ENCODE peak calls at places on chromosome 5, in four cellular contexts. One of them, this sample, is unnamed. For H3K36me3, the result is how much of the 10 kb centered on the place peaks cover.

GRCh38 chr5:127935398-127935797 is 148.2 kb upstream of the SLC12A2 start:
- ATAC-seq in upper lobe of left lung: peak
- ATAC-seq in K562: no peak
- ATAC-seq in HepG2: peak
- ATAC-seq in this sample: no peak

GRCh38 chr5:55022454-55022853 is 1.6 kb upstream of the GZMK start:
- ATAC-seq in upper lobe of left lung: no peak
- ATAC-seq in K562: no peak
- ATAC-seq in HepG2: no peak
- ATAC-seq in this sample: no peak

GRCh38 chr5:14861123-14861757 is 10.3 kb downstream of the ANKH start:
- ATAC-seq in upper lobe of left lung: no peak
- ATAC-seq in K562: no peak
- ATAC-seq in HepG2: peak
- ATAC-seq in this sample: no peak

GRCh38 chr5:16881253-16881652 is 54.8 kb downstream of the MYO10 start:
- ATAC-seq in upper lobe of left lung: no peak
- ATAC-seq in K562: no peak
- ATAC-seq in HepG2: peak
- ATAC-seq in this sample: no peak

GRCh38 chr5:96896806-96897205 is 20.5 kb downstream of the ERAP2 start:
- ATAC-seq in upper lobe of left lung: peak
- ATAC-seq in K562: peak
- ATAC-seq in HepG2: no peak
- ATAC-seq in this sample: no peak

GRCh38 chr5:59745422-59745863 is 148.1 kb downstream of the PDE4D start:
- ATAC-seq in upper lobe of left lung: peak
- ATAC-seq in K562: no peak
- ATAC-seq in HepG2: no peak
- ATAC-seq in this sample: peak

GRCh38 chr5:34014614-34015013 is 6.8 kb upstream of the AMACR start:
- ATAC-seq in upper lobe of left lung: no peak
- ATAC-seq in K562: no peak
- ATAC-seq in HepG2: no peak
- ATAC-seq in this sample: no peak

GRCh38 chr5:43010956-43011355 is 29.2 kb downstream of the ANXA2R start:
- ATAC-seq in upper lobe of left lung: no peak
- ATAC-seq in K562: no peak
- ATAC-seq in HepG2: no peak
- ATAC-seq in this sample: no peak

GRCh38 chr5:132094393-132095076 is 20.9 kb downstream of the CSF2 start:
- ATAC-seq in upper lobe of left lung: peak
- ATAC-seq in K562: no peak
- ATAC-seq in HepG2: peak
- ATAC-seq in this sample: no peak

GRCh38 chr5:36570696-36571095 is 35.7 kb upstream of the SLC1A3 start:
- ATAC-seq in upper lobe of left lung: no peak
- ATAC-seq in K562: no peak
- ATAC-seq in HepG2: no peak
- ATAC-seq in this sample: no peak

GRCh38 chr5:93117753-93118531 is 463.1 kb downstream of the NR2F1-AS1 start:
- ATAC-seq in upper lobe of left lung: no peak
- ATAC-seq in K562: no peak
- ATAC-seq in HepG2: no peak
- ATAC-seq in this sample: no peak

GRCh38 chr5:67623078-67623477 is 426.5 kb upstream of the CD180 start:
- ATAC-seq in upper lobe of left lung: no peak
- ATAC-seq in K562: no peak
- ATAC-seq in HepG2: no peak
- ATAC-seq in this sample: no peak

GRCh38 chr5:98454904-98455303 is 318.6 kb upstream of the RGMB start:
- ATAC-seq in upper lobe of left lung: peak
- ATAC-seq in K562: no peak
- ATAC-seq in HepG2: no peak
- ATAC-seq in this sample: peak

GRCh38 chr5:59548807-59549357 is 344.6 kb downstream of the PDE4D start:
- ATAC-seq in upper lobe of left lung: peak
- ATAC-seq in K562: no peak
- ATAC-seq in HepG2: no peak
- ATAC-seq in this sample: no peak

GRCh38 chr5:139377226-139377625 is 5.9 kb downstream of the SLC23A1 start:
- ATAC-seq in upper lobe of left lung: no peak
- ATAC-seq in K562: no peak
- ATAC-seq in HepG2: no peak
- ATAC-seq in this sample: no peak

GRCh38 chr5:33049845-33050244 is 338.7 kb downstream of the NPR3 start:
- ATAC-seq in upper lobe of left lung: peak
- ATAC-seq in K562: no peak
- ATAC-seq in HepG2: peak
- ATAC-seq in this sample: peak

GRCh38 chr5:177491429-177491945 is 5.9 kb downstream of the PDLIM7 start:
- ATAC-seq in upper lobe of left lung: peak
- ATAC-seq in K562: peak
- ATAC-seq in HepG2: peak
- ATAC-seq in this sample: peak

GRCh38 chr5:65955746-65956145 is 29.4 kb downstream of the ERBIN start:
- ATAC-seq in upper lobe of left lung: no peak
- ATAC-seq in K562: no peak
- ATAC-seq in HepG2: no peak
- ATAC-seq in this sample: no peak

GRCh38 chr5:133977161-133977787 is 8.8 kb upstream of the C5orf15 start:
- ATAC-seq in upper lobe of left lung: no peak
- ATAC-seq in K562: no peak
- ATAC-seq in HepG2: peak
- ATAC-seq in this sample: no peak

GRCh38 chr5:149519624-149520023 is 31.6 kb downstream of the CSNK1A1 start:
- ATAC-seq in upper lobe of left lung: no peak
- ATAC-seq in K562: peak
- ATAC-seq in HepG2: no peak
- ATAC-seq in this sample: no peak

DNA sequence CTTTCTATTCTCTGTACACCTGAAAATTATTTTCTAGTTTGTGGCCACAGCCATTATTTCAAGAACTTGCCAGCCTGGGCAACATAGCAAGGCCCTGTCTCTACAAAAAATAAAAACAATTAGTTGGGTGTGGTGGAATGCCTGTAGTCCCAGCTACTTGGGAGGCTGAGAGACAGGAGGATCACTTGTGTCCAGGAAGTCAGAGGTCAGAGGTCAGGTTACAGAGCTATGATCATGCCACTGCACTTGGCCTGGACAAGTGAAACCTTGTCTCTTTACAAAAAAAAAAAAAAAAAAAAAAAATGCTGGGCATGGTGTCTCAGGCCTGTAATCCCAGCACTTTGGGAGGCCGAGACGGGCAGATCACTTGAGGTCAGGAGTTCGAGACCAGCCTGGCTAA is 58.3 kb downstream of the HMGCR start:
- ATAC-seq in upper lobe of left lung: no peak
- ATAC-seq in K562: peak
- ATAC-seq in HepG2: peak
- ATAC-seq in this sample: no peak
- TF ChIP-seq EP300 in upper lobe of left lung: no peak
- TF ChIP-seq EP300 in K562: no peak
- TF ChIP-seq EP300 in HepG2: no peak
- TF ChIP-seq EP300 in this sample: no peak

GRCh38 chr5:124651663-124652513 is 94.6 kb downstream of the ZNF608 start:
- ATAC-seq in upper lobe of left lung: peak
- ATAC-seq in K562: peak
- ATAC-seq in HepG2: peak
- ATAC-seq in this sample: peak
- TF ChIP-seq POLR2AphosphoS5 in upper lobe of left lung: peak
- TF ChIP-seq POLR2AphosphoS5 in K562: peak
- TF ChIP-seq POLR2AphosphoS5 in HepG2: no peak
- TF ChIP-seq POLR2AphosphoS5 in this sample: peak

GRCh38 chr5:9853309-9853708 is 223.2 kb upstream of the TAS2R1 start:
- ATAC-seq in upper lobe of left lung: no peak
- ATAC-seq in K562: no peak
- ATAC-seq in HepG2: no peak
- ATAC-seq in this sample: no peak

GRCh38 chr5:9852686-9853085 is 222.5 kb upstream of the TAS2R1 start:
- ATAC-seq in upper lobe of left lung: no peak
- ATAC-seq in K562: no peak
- ATAC-seq in HepG2: no peak
- ATAC-seq in this sample: no peak

GRCh38 chr5:9847631-9848030 is 217.5 kb upstream of the TAS2R1 start:
- ATAC-seq in upper lobe of left lung: no peak
- ATAC-seq in K562: no peak
- ATAC-seq in HepG2: no peak
- ATAC-seq in this sample: no peak

GRCh38 chr5:9851458-9851857 is 221.3 kb upstream of the TAS2R1 start:
- ATAC-seq in upper lobe of left lung: no peak
- ATAC-seq in K562: peak
- ATAC-seq in HepG2: peak
- ATAC-seq in this sample: no peak

GRCh38 chr5:9850456-9850855 is 220.3 kb upstream of the TAS2R1 start:
- ATAC-seq in upper lobe of left lung: no peak
- ATAC-seq in K562: no peak
- ATAC-seq in HepG2: no peak
- ATAC-seq in this sample: no peak
- H3K36me3 ChIP-seq in upper lobe of left lung: under half
- H3K36me3 ChIP-seq in K562: under half
- H3K36me3 ChIP-seq in HepG2: under half
- H3K36me3 ChIP-seq in this sample: under half

GRCh38 chr5:103428411-103428871 is 134.1 kb downstream of the NUDT12 start:
- ATAC-seq in upper lobe of left lung: no peak
- ATAC-seq in K562: no peak
- ATAC-seq in HepG2: peak
- ATAC-seq in this sample: no peak
- TF ChIP-seq EP300 in upper lobe of left lung: no peak
- TF ChIP-seq EP300 in K562: no peak
- TF ChIP-seq EP300 in HepG2: no peak
- TF ChIP-seq EP300 in this sample: no peak

GRCh38 chr5:91024727-91025126 is 358.4 kb downstream of the ARRDC3 start:
- ATAC-seq in upper lobe of left lung: no peak
- ATAC-seq in K562: no peak
- ATAC-seq in HepG2: no peak
- ATAC-seq in this sample: no peak
- TF ChIP-seq POLR2AphosphoS5 in upper lobe of left lung: no peak
- TF ChIP-seq POLR2AphosphoS5 in K562: no peak
- TF ChIP-seq POLR2AphosphoS5 in HepG2: no peak
- TF ChIP-seq POLR2AphosphoS5 in this sample: peak